ENCODE peak calls at places on chromosomes 16 and 17, in six cellular contexts. T, B, K, N, P and L are unnamed samples.

GRCh38 chr16:75262104-75262799 is 10.8 kb upstream of the BCAR1 start:
- DNase-seq in T (no peak), B (no peak), K (peak; percentile 52), N (no peak), P (no peak), L (no peak)

GRCh38 chr17:64115871-64116534 is 13.9 kb downstream of the ERN1 start:
- DNase-seq in T (no peak), B (no peak), K (no peak), N (no peak), P (no peak), L (peak; percentile 36)

GRCh38 chr17:28325221-28325620 is 6.2 kb downstream of the TMEM97 start:
- DNase-seq in T (no peak), B (no peak), K (peak; percentile 38), N (no peak), P (no peak), L (no peak)

GRCh38 chr16:11168386-11169065 is 87.5 kb downstream of the SOCS1 start:
- DNase-seq in T (no peak), B (no peak), K (no peak), N (no peak), P (no peak), L (no peak)

GRCh38 chr17:63446981-63447687 is 1.0 kb upstream of the CYB561 start:
- DNase-seq in T (peak; percentile 65), B (no peak), K (peak; percentile 85), N (peak; percentile 49), P (peak; percentile 71), L (no peak)

GRCh38 chr16:66845080-66845410 is 831 bp downstream of the CA7 start:
- DNase-seq in T (no peak), B (no peak), K (no peak), N (no peak), P (no peak), L (no peak)

GRCh38 chr16:57540387-57540786 is 2.1 kb upstream of the ADGRG5 start:
- DNase-seq in T (peak; percentile 29), B (no peak), K (peak; percentile 53), N (no peak), P (peak; percentile 16), L (no peak)

GRCh38 chr16:67862623-67863583 is 9.9 kb upstream of the EDC4 start:
- DNase-seq in T (no peak), B (no peak), K (no peak), N (no peak), P (no peak), L (no peak)

GRCh38 chr17:46889992-46890564 is 32.9 kb upstream of the GOSR2 start:
- DNase-seq in T (no peak), B (no peak), K (peak; percentile 81), N (no peak), P (no peak), L (no peak)

GRCh38 chr16:31428277-31428597 is at the start of gene COX6A2:
- DNase-seq in T (no peak), B (no peak), K (no peak), N (no peak), P (no peak), L (no peak)

GRCh38 chr17:81348097-81349055 is 46.9 kb upstream of the BAHCC1 start:
- DNase-seq in T (peak; percentile 80), B (no peak), K (no peak), N (no peak), P (no peak), L (no peak)